ENCODE peak calls at places on chromosomes 13 and 19, in five cellular contexts. One of them, this sample, is unnamed.

GRCh38 chr19:42121666-42122069 is 10.6 kb downstream of the POU2F2 start:
- DNase-seq in BJ: peak
- DNase-seq in NCI-H460: no peak
- DNase-seq in nephron progenitor cell: no peak
- DNase-seq in pons: peak
- DNase-seq in this sample: peak

GRCh38 chr13:44758595-44759221 is 182.6 kb upstream of the TSC22D1 start:
- DNase-seq in BJ: peak
- DNase-seq in NCI-H460: peak
- DNase-seq in nephron progenitor cell: no peak
- DNase-seq in pons: no peak
- DNase-seq in this sample: no peak

GRCh38 chr19:51366050-51366998 is at the start of gene ETFB:
- DNase-seq in BJ: peak
- DNase-seq in NCI-H460: peak
- DNase-seq in nephron progenitor cell: peak
- DNase-seq in pons: peak
- DNase-seq in this sample: peak

GRCh38 chr19:5309438-5310204 is 31.0 kb downstream of the PTPRS start:
- DNase-seq in BJ: no peak
- DNase-seq in NCI-H460: no peak
- DNase-seq in nephron progenitor cell: no peak
- DNase-seq in pons: no peak
- DNase-seq in this sample: no peak

GRCh38 chr19:4367336-4367723 is 24.0 kb downstream of the MPND start:
- DNase-seq in BJ: no peak
- DNase-seq in NCI-H460: no peak
- DNase-seq in nephron progenitor cell: no peak
- DNase-seq in pons: no peak
- DNase-seq in this sample: no peak

GRCh38 chr13:47945738-47946137 is 55.3 kb downstream of the SUCLA2 start:
- DNase-seq in BJ: no peak
- DNase-seq in NCI-H460: peak
- DNase-seq in nephron progenitor cell: no peak
- DNase-seq in pons: no peak
- DNase-seq in this sample: no peak

GRCh38 chr19:30799854-30800755 is 427.9 kb downstream of the ZNF536 start:
- DNase-seq in BJ: no peak
- DNase-seq in NCI-H460: no peak
- DNase-seq in nephron progenitor cell: peak
- DNase-seq in pons: peak
- DNase-seq in this sample: peak

GRCh38 chr13:103130681-103131210 is 64.5 kb upstream of the SLC10A2 start:
- DNase-seq in BJ: no peak
- DNase-seq in NCI-H460: no peak
- DNase-seq in nephron progenitor cell: no peak
- DNase-seq in pons: no peak
- DNase-seq in this sample: no peak

GRCh38 chr19:29645911-29646310 is 19.4 kb upstream of the PLEKHF1 start:
- DNase-seq in BJ: no peak
- DNase-seq in NCI-H460: no peak
- DNase-seq in nephron progenitor cell: no peak
- DNase-seq in pons: peak
- DNase-seq in this sample: peak

GRCh38 chr19:2446390-2446789 is 10.4 kb downstream of the LMNB2 start:
- DNase-seq in BJ: no peak
- DNase-seq in NCI-H460: no peak
- DNase-seq in nephron progenitor cell: no peak
- DNase-seq in pons: no peak
- DNase-seq in this sample: no peak

GRCh38 chr13:48594080-48594815 is 59.5 kb upstream of the CYSLTR2 start:
- DNase-seq in BJ: no peak
- DNase-seq in NCI-H460: no peak
- DNase-seq in nephron progenitor cell: no peak
- DNase-seq in pons: no peak
- DNase-seq in this sample: no peak

GRCh38 chr19:10191347-10191746 is 3.4 kb downstream of the DNMT1 start:
- DNase-seq in BJ: peak
- DNase-seq in NCI-H460: no peak
- DNase-seq in nephron progenitor cell: no peak
- DNase-seq in pons: no peak
- DNase-seq in this sample: no peak

GRCh38 chr19:23971598-23971997 is 56.9 kb downstream of the ZNF726 start:
- DNase-seq in BJ: no peak
- DNase-seq in NCI-H460: no peak
- DNase-seq in nephron progenitor cell: no peak
- DNase-seq in pons: no peak
- DNase-seq in this sample: no peak

GRCh38 chr13:38872693-38873092 is 117.9 kb downstream of the STOML3 start:
- DNase-seq in BJ: no peak
- DNase-seq in NCI-H460: peak
- DNase-seq in nephron progenitor cell: peak
- DNase-seq in pons: peak
- DNase-seq in this sample: peak

GRCh38 chr13:73235385-73235784 is 176.6 kb downstream of the KLF5 start:
- DNase-seq in BJ: no peak
- DNase-seq in NCI-H460: no peak
- DNase-seq in nephron progenitor cell: no peak
- DNase-seq in pons: no peak
- DNase-seq in this sample: no peak

GRCh38 chr13:45500492-45501174 is 35.9 kb downstream of the COG3 start:
- DNase-seq in BJ: peak
- DNase-seq in NCI-H460: peak
- DNase-seq in nephron progenitor cell: no peak
- DNase-seq in pons: peak
- DNase-seq in this sample: no peak

GRCh38 chr13:39496487-39496998 is 106.5 kb downstream of the LHFPL6 start:
- DNase-seq in BJ: no peak
- DNase-seq in NCI-H460: no peak
- DNase-seq in nephron progenitor cell: no peak
- DNase-seq in pons: no peak
- DNase-seq in this sample: no peak